ENCODE peak calls at places on chromosomes 7 and 10, in four cellular contexts. One of them, this sample, is unnamed. For H3K4me1, the result is how much of the 10 kb centered on the place peaks cover.

GRCh38 chr7:116726713-116727431 is 54.9 kb downstream of the MET start:
- DNase-seq in tibial artery: no peak
- DNase-seq in cardiac muscle cell: peak
- DNase-seq in upper lobe of right lung: no peak
- DNase-seq in this sample: no peak

GRCh38 chr10:78460204-78460603 is 426.5 kb downstream of the RPS24 start:
- DNase-seq in tibial artery: peak
- DNase-seq in cardiac muscle cell: no peak
- DNase-seq in upper lobe of right lung: no peak
- DNase-seq in this sample: no peak

GRCh38 chr7:47153571-47153970 is 428.3 kb downstream of the TNS3 start:
- DNase-seq in tibial artery: no peak
- DNase-seq in cardiac muscle cell: no peak
- DNase-seq in upper lobe of right lung: peak
- DNase-seq in this sample: no peak

GRCh38 chr7:30502470-30503251 is 2.0 kb downstream of the GGCT start:
- DNase-seq in tibial artery: no peak
- DNase-seq in cardiac muscle cell: no peak
- DNase-seq in upper lobe of right lung: no peak
- DNase-seq in this sample: no peak

GRCh38 chr10:13857465-13857864 is 270.7 kb downstream of the PRPF18 start:
- DNase-seq in tibial artery: no peak
- DNase-seq in cardiac muscle cell: no peak
- DNase-seq in upper lobe of right lung: no peak
- DNase-seq in this sample: no peak

GRCh38 chr10:33553951-33554571 is 219.6 kb upstream of the NRP1 start:
- DNase-seq in tibial artery: no peak
- DNase-seq in cardiac muscle cell: no peak
- DNase-seq in upper lobe of right lung: no peak
- DNase-seq in this sample: no peak

GRCh38 chr10:104246981-104247380 is 7.7 kb upstream of the GSTO1 start:
- DNase-seq in tibial artery: no peak
- DNase-seq in cardiac muscle cell: peak
- DNase-seq in upper lobe of right lung: no peak
- DNase-seq in this sample: no peak

GRCh38 chr10:48613015-48613414 is 8.1 kb upstream of the ARHGAP22 start:
- DNase-seq in tibial artery: no peak
- DNase-seq in cardiac muscle cell: no peak
- DNase-seq in upper lobe of right lung: no peak
- DNase-seq in this sample: no peak

GRCh38 chr10:132899054-132899750 is 43.2 kb downstream of the CFAP46 start:
- DNase-seq in tibial artery: peak
- DNase-seq in cardiac muscle cell: no peak
- DNase-seq in upper lobe of right lung: peak
- DNase-seq in this sample: peak

GRCh38 chr10:93266858-93267257 is 193.2 kb downstream of the CYP26A1 start:
- DNase-seq in tibial artery: no peak
- DNase-seq in cardiac muscle cell: no peak
- DNase-seq in upper lobe of right lung: no peak
- DNase-seq in this sample: no peak

GRCh38 chr7:85573346-85573745 is 386.5 kb upstream of the SEMA3D start:
- DNase-seq in tibial artery: no peak
- DNase-seq in cardiac muscle cell: no peak
- DNase-seq in upper lobe of right lung: no peak
- DNase-seq in this sample: no peak

GRCh38 chr10:3805791-3806381 is 20.9 kb upstream of the KLF6 start:
- DNase-seq in tibial artery: no peak
- DNase-seq in cardiac muscle cell: peak
- DNase-seq in upper lobe of right lung: no peak
- DNase-seq in this sample: peak

GRCh38 chr10:132588301-132589013 is 50.9 kb downstream of the INPP5A start:
- DNase-seq in tibial artery: peak
- DNase-seq in cardiac muscle cell: peak
- DNase-seq in upper lobe of right lung: no peak
- DNase-seq in this sample: peak

GRCh38 chr10:112711366-112711765 is 238.7 kb upstream of the TCF7L2 start:
- DNase-seq in tibial artery: no peak
- DNase-seq in cardiac muscle cell: no peak
- DNase-seq in upper lobe of right lung: no peak
- DNase-seq in this sample: no peak

GRCh38 chr7:32533313-32534024 is 38.2 kb downstream of the AVL9 start:
- DNase-seq in tibial artery: no peak
- DNase-seq in cardiac muscle cell: peak
- DNase-seq in upper lobe of right lung: no peak
- DNase-seq in this sample: no peak

GRCh38 chr7:5200561-5201235 is 10.7 kb downstream of the WIPI2 start:
- DNase-seq in tibial artery: no peak
- DNase-seq in cardiac muscle cell: no peak
- DNase-seq in upper lobe of right lung: no peak
- DNase-seq in this sample: no peak

GRCh38 chr7:47142867-47143175 is 439.1 kb downstream of the TNS3 start:
- DNase-seq in tibial artery: no peak
- DNase-seq in cardiac muscle cell: no peak
- DNase-seq in upper lobe of right lung: no peak
- DNase-seq in this sample: no peak

GRCh38 chr10:812787-813186 is 118.7 kb downstream of the LARP4B start:
- DNase-seq in tibial artery: no peak
- DNase-seq in cardiac muscle cell: no peak
- DNase-seq in upper lobe of right lung: no peak
- DNase-seq in this sample: no peak

GRCh38 chr10:8331896-8332729 is 277.6 kb downstream of the GATA3 start:
- DNase-seq in tibial artery: peak
- DNase-seq in cardiac muscle cell: peak
- DNase-seq in upper lobe of right lung: peak
- DNase-seq in this sample: no peak

DNA sequence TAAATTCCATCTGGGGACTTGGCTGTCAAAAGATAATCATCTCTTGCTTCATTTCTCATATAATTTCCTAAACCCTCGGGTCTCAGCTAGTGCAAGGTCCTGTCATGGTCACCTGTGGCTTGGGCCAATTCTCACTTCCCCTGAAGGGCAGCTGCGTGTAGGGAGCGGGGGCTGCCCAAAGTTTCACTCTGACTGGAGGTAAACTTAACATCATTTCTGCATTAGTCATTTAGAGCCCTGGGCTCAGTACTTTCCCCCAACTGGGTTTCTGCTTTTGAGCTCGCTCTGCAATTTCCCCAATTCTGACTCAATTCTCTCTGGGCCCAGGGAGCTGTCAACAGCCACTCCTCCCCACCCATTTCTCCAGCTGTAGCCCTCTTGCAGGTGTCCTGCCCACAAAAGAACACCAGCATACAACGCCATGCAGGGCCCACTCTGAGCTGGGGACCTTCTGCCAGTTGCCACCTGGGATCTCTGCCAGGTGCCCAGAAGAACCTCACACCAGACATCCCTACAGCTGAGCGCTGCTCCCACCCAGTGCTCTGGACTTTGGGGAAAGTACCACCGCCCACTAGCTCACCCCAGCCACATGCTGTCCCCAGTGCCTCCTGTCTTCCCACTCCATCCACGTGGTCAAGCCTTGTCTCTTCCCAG is 37.9 kb downstream of the VOPP1 start:
- DNase-seq in tibial artery: peak
- DNase-seq in cardiac muscle cell: peak
- DNase-seq in upper lobe of right lung: peak
- DNase-seq in this sample: peak
- H3K4me1 ChIP-seq in tibial artery: under half
- H3K4me1 ChIP-seq in cardiac muscle cell: under half
- H3K4me1 ChIP-seq in upper lobe of right lung: under half
- H3K4me1 ChIP-seq in this sample: under half

GRCh38 chr7:155300641-155301452 is 3.2 kb downstream of the INSIG1 start:
- DNase-seq in tibial artery: no peak
- DNase-seq in cardiac muscle cell: no peak
- DNase-seq in upper lobe of right lung: no peak
- DNase-seq in this sample: no peak
- H3K4me3 ChIP-seq in tibial artery: no peak
- H3K4me3 ChIP-seq in cardiac muscle cell: no peak
- H3K4me3 ChIP-seq in upper lobe of right lung: peak
- H3K4me3 ChIP-seq in this sample: peak

GRCh38 chr10:5589071-5589962 is 64.6 kb downstream of the CALML3 start:
- DNase-seq in tibial artery: no peak
- DNase-seq in cardiac muscle cell: peak
- DNase-seq in upper lobe of right lung: peak
- DNase-seq in this sample: no peak

GRCh38 chr10:5590816-5591215 is 66.1 kb downstream of the CALML3 start:
- DNase-seq in tibial artery: peak
- DNase-seq in cardiac muscle cell: no peak
- DNase-seq in upper lobe of right lung: peak
- DNase-seq in this sample: no peak

GRCh38 chr10:5591336-5591824 is 66.6 kb downstream of the CALML3 start:
- DNase-seq in tibial artery: no peak
- DNase-seq in cardiac muscle cell: no peak
- DNase-seq in upper lobe of right lung: peak
- DNase-seq in this sample: no peak

GRCh38 chr10:5588603-5589002 is 63.8 kb downstream of the CALML3 start:
- DNase-seq in tibial artery: no peak
- DNase-seq in cardiac muscle cell: no peak
- DNase-seq in upper lobe of right lung: peak
- DNase-seq in this sample: no peak

DNA sequence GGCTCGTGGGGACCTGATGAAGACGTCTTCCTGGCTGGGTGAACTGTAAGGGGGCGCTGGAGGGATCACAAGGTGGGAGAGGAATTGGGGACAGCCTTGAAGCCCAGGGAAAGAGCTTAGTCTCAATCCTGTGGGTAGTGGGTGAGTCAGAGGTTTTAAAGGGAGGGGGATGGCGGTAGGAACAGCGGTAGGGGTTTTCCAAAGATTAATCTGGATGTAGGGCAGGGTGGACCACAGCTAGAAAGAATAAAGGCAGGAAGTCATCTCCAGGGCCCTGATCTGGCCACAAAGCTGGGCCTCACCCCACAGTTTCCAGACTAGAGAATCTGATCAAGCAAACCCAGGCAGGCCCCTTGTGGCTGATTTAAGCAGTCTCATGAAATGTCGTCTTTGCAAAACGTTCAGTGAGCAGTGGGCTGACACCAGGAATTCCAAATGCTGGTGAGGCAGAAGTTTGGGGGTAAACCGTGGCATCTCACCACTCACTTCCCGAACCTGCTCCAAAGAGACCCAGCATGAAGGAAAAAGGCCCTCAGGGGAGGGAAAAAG is 65.3 kb downstream of the CALML3 start:
- DNase-seq in tibial artery: peak
- DNase-seq in cardiac muscle cell: peak
- DNase-seq in upper lobe of right lung: peak
- DNase-seq in this sample: no peak
- H3K4me1 ChIP-seq in tibial artery: under half
- H3K4me1 ChIP-seq in cardiac muscle cell: under half
- H3K4me1 ChIP-seq in upper lobe of right lung: under half
- H3K4me1 ChIP-seq in this sample: under half

GRCh38 chr10:32314588-32314987 is 32.4 kb downstream of the EPC1 start:
- DNase-seq in tibial artery: no peak
- DNase-seq in cardiac muscle cell: no peak
- DNase-seq in upper lobe of right lung: no peak
- DNase-seq in this sample: no peak
- H3K4me3 ChIP-seq in tibial artery: no peak
- H3K4me3 ChIP-seq in cardiac muscle cell: no peak
- H3K4me3 ChIP-seq in upper lobe of right lung: no peak
- H3K4me3 ChIP-seq in this sample: no peak

GRCh38 chr7:76054129-76055120 is 6.5 kb downstream of the MDH2 start:
- DNase-seq in tibial artery: no peak
- DNase-seq in cardiac muscle cell: peak
- DNase-seq in upper lobe of right lung: no peak
- DNase-seq in this sample: no peak

GRCh38 chr7:76053461-76053860 is 5.6 kb downstream of the MDH2 start:
- DNase-seq in tibial artery: no peak
- DNase-seq in cardiac muscle cell: no peak
- DNase-seq in upper lobe of right lung: no peak
- DNase-seq in this sample: no peak

GRCh38 chr7:76049295-76049694 is 1.4 kb downstream of the MDH2 start:
- DNase-seq in tibial artery: no peak
- DNase-seq in cardiac muscle cell: no peak
- DNase-seq in upper lobe of right lung: no peak
- DNase-seq in this sample: no peak

GRCh38 chr7:76050545-76050944 is 2.6 kb downstream of the MDH2 start:
- DNase-seq in tibial artery: no peak
- DNase-seq in cardiac muscle cell: no peak
- DNase-seq in upper lobe of right lung: no peak
- DNase-seq in this sample: no peak

GRCh38 chr7:76051840-76052239 is 3.9 kb downstream of the MDH2 start:
- DNase-seq in tibial artery: no peak
- DNase-seq in cardiac muscle cell: no peak
- DNase-seq in upper lobe of right lung: no peak
- DNase-seq in this sample: no peak
- H3K4me1 ChIP-seq in tibial artery: under half
- H3K4me1 ChIP-seq in cardiac muscle cell: under half
- H3K4me1 ChIP-seq in upper lobe of right lung: under half
- H3K4me1 ChIP-seq in this sample: half or more

GRCh38 chr7:28954936-28955335 is 3.2 kb downstream of the TRIL start:
- DNase-seq in tibial artery: no peak
- DNase-seq in cardiac muscle cell: no peak
- DNase-seq in upper lobe of right lung: no peak
- DNase-seq in this sample: no peak

GRCh38 chr7:28954446-28954845 is 3.7 kb downstream of the TRIL start:
- DNase-seq in tibial artery: no peak
- DNase-seq in cardiac muscle cell: no peak
- DNase-seq in upper lobe of right lung: no peak
- DNase-seq in this sample: no peak

GRCh38 chr7:28955723-28956607 is 2.2 kb downstream of the TRIL start:
- DNase-seq in tibial artery: peak
- DNase-seq in cardiac muscle cell: peak
- DNase-seq in upper lobe of right lung: peak
- DNase-seq in this sample: peak

GRCh38 chr7:28956608-28957063 is 1.5 kb downstream of the TRIL start:
- DNase-seq in tibial artery: peak
- DNase-seq in cardiac muscle cell: peak
- DNase-seq in upper lobe of right lung: peak
- DNase-seq in this sample: peak

GRCh38 chr7:28955356-28955722 is 2.8 kb downstream of the TRIL start:
- DNase-seq in tibial artery: no peak
- DNase-seq in cardiac muscle cell: no peak
- DNase-seq in upper lobe of right lung: no peak
- DNase-seq in this sample: no peak
- H3K4me3 ChIP-seq in tibial artery: peak
- H3K4me3 ChIP-seq in cardiac muscle cell: no peak
- H3K4me3 ChIP-seq in upper lobe of right lung: peak
- H3K4me3 ChIP-seq in this sample: peak

DNA sequence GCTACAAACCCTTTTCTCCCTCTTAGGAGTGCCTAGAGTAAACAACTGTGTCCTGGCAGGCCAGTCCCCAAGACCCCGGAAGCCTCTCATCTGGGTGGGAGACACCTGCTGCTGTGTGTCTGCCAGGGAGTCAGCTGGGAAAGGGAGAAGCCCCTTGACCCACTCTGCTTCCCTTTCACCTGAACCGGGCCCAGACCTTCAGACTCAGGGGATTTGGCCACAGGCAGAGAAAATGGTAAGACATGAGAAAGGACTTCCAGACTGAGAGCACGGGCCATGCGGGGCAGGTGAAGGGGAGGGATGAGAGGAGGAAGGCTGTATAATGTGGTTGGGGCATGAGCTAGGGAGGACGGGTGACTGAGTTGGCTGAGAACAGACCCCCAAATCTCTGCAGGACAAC is 36.0 kb upstream of the NPFFR1 start:
- DNase-seq in tibial artery: no peak
- DNase-seq in cardiac muscle cell: no peak
- DNase-seq in upper lobe of right lung: no peak
- DNase-seq in this sample: no peak
- H3K4me1 ChIP-seq in tibial artery: under half
- H3K4me1 ChIP-seq in cardiac muscle cell: under half
- H3K4me1 ChIP-seq in upper lobe of right lung: under half
- H3K4me1 ChIP-seq in this sample: under half

This sample was measured in sigmoid colon.